ENCODE peak calls at places on chromosomes 3 and 15, in seven cellular contexts. Q is NCI-H345; J is IMR-90; I is fibroblast of mammary gland; B is HCEC 1CT; R is NCI-H1092 treated with DMSO at 0.1 percent for 48 hours; T is stimulated activated CD8-positive, alpha-beta memory T cell treated with anti-CD3 and anti-CD28 coated beads, Interleukin-2, amount 100 ng/mL, for 48 hours. A is an unnamed sample.

GRCh38 chr15:38600241-38600640 is 35.6 kb upstream of the RASGRP1 start:
- DNase-seq in J (no peak), I (no peak), B (no peak), Q (no peak), T (no peak), R (no peak), A (no peak)

GRCh38 chr3:166100710-166101109 is 263.5 kb upstream of the BCHE start:
- DNase-seq in I (no peak), Q (no peak), T (no peak), R (no peak), J (peak), B (no peak), A (no peak)

GRCh38 chr3:80097674-80098073 is 329.9 kb upstream of the ROBO1 start:
- DNase-seq in I (no peak), Q (no peak), R (no peak), T (no peak), B (no peak), J (no peak), A (no peak)

GRCh38 chr3:189168711-189169110 is 3.1 kb upstream of the TPRG1 start:
- DNase-seq in R (no peak), I (no peak), J (no peak), T (no peak), Q (no peak), B (no peak), A (no peak)

GRCh38 chr3:14440531-14441239 is 38.3 kb downstream of the SLC6A6 start:
- DNase-seq in J (peak), Q (peak), R (peak), B (no peak), I (no peak), T (no peak), A (no peak)

GRCh38 chr15:99145005-99145404 is 40.1 kb downstream of the SYNM start:
- DNase-seq in R (no peak), I (no peak), Q (no peak), B (no peak), J (no peak), T (no peak), A (no peak)

GRCh38 chr3:59502806-59503205 is 453.0 kb upstream of the CFAP20DC start:
- DNase-seq in R (no peak), B (peak), I (peak), Q (no peak), J (peak), T (peak), A (no peak)

GRCh38 chr15:67177750-67178149 is 76.7 kb downstream of the AAGAB start:
- DNase-seq in B (peak), R (no peak), Q (no peak), T (no peak), J (peak), I (peak), A (no peak)

GRCh38 chr15:91407237-91407889 is 307.3 kb downstream of the SV2B start:
- DNase-seq in J (peak), B (peak), I (peak), R (peak), T (no peak), Q (no peak), A (no peak)

GRCh38 chr3:64853456-64853855 is 165.7 kb upstream of the ADAMTS9 start:
- DNase-seq in T (no peak), B (no peak), Q (no peak), R (no peak), I (peak), J (no peak), A (no peak)

GRCh38 chr3:111315911-111316310 is 226.1 kb upstream of the CD96 start:
- DNase-seq in Q (no peak), J (peak), R (peak), B (peak), I (peak), T (no peak), A (no peak)

GRCh38 chr3:71395927-71396695 is 187.4 kb downstream of the FOXP1 start:
- DNase-seq in R (no peak), I (peak), B (peak), J (peak), T (no peak), Q (no peak), A (no peak)

GRCh38 chr3:195558602-195559001 is 15.5 kb upstream of the PPP1R2 start:
- DNase-seq in I (peak), J (peak), B (peak), R (peak), Q (peak), T (no peak), A (no peak)

GRCh38 chr3:136959599-136959998 is 1.8 kb downstream of the IL20RB start:
- DNase-seq in Q (no peak), J (no peak), I (no peak), B (no peak), R (no peak), T (no peak), A (no peak)

GRCh38 chr3:143222981-143223380 is 103.4 kb downstream of the CHST2 start:
- DNase-seq in R (no peak), J (no peak), T (no peak), I (no peak), Q (no peak), B (no peak), A (no peak)

GRCh38 chr3:181851063-181851462 is 139.3 kb downstream of the SOX2 start:
- DNase-seq in R (no peak), I (no peak), J (no peak), Q (no peak), T (no peak), B (no peak), A (no peak)

A was measured in breast epithelium.